ENCODE peak calls at places on chromosomes 6 and 20, in five cellular contexts. E is neural crest cell, A is amniotic epithelial cell, G is brain microvascular endothelial cell, S is fibroblast of mammary gland. H is an unnamed sample.

GRCh38 chr6:79305020-79305419 is 70.5 kb upstream of the HMGN3 start:
- DNase-seq in E (no peak), A (no peak), G (no peak), S (no peak), H (no peak)

GRCh38 chr6:89508755-89509563 is 76.0 kb downstream of the ANKRD6 start:
- DNase-seq in E (no peak), A (no peak), G (no peak), S (no peak), H (no peak)

GRCh38 chr6:140485740-140486467 is 1111.5 kb upstream of the CITED2 start:
- DNase-seq in E (no peak), A (peak; percentile 96), G (peak; percentile 89), S (peak; percentile 95), H (peak; percentile 95)

GRCh38 chr6:122568865-122569264 is 41.3 kb upstream of the PKIB start:
- DNase-seq in E (no peak), A (no peak), G (no peak), S (no peak), H (no peak)

GRCh38 chr6:137856138-137856898 is 10.7 kb upstream of the TNFAIP3 start:
- DNase-seq in E (no peak), A (no peak), G (no peak), S (no peak), H (no peak)

GRCh38 chr6:7697820-7698623 is 27.9 kb upstream of the BMP6 start:
- DNase-seq in E (no peak), A (peak; percentile 88), G (peak; percentile 79), S (peak; percentile 99), H (peak; percentile 89)

GRCh38 chr6:112027942-112028674 is 25.8 kb upstream of the CCN6 start:
- DNase-seq in E (no peak), A (peak; percentile 70), G (no peak), S (peak; percentile 41), H (no peak)

GRCh38 chr6:117555262-117555849 is 47.0 kb downstream of the GOPC start:
- DNase-seq in E (no peak), A (no peak), G (no peak), S (no peak), H (no peak)

GRCh38 chr6:21309791-21310190 is 283.8 kb upstream of the SOX4 start:
- DNase-seq in E (peak; percentile 14), A (no peak), G (no peak), S (peak; percentile 13), H (peak; percentile 18)

GRCh38 chr20:4415281-4415680 is 306.4 kb upstream of the PRND start:
- DNase-seq in E (no peak), A (no peak), G (no peak), S (no peak), H (no peak)

GRCh38 chr6:112330071-112330876 is 16.9 kb upstream of the RFPL4B start:
- DNase-seq in E (no peak), A (peak; percentile 18), G (no peak), S (peak; percentile 70), H (peak; percentile 42)

H was measured in astrocyte.